ENCODE peak calls at places on chromosomes 2 and 18, in six cellular contexts. O, S, V, C, M and T are unnamed samples.

GRCh38 chr2:74551942-74552913 is 1.5 kb downstream of the LOXL3 start:
- DNase-seq in O (no peak), S (no peak), V (no peak), C (no peak), M (no peak), T (no peak)

GRCh38 chr18:48766025-48766424 is 184.7 kb downstream of the SMAD7 start:
- DNase-seq in O (peak), S (no peak), V (no peak), C (no peak), M (no peak), T (no peak)

GRCh38 chr2:239991689-239992314 is 33.3 kb downstream of the NDUFA10 start:
- DNase-seq in O (peak), S (peak), V (no peak), C (peak), M (peak), T (peak)

GRCh38 chr2:37855283-37856041 is 69.6 kb upstream of the RMDN2 start:
- DNase-seq in O (no peak), S (no peak), V (no peak), C (no peak), M (no peak), T (no peak)

GRCh38 chr2:134892282-134893054 is 26.2 kb upstream of the CCNT2 start:
- DNase-seq in O (no peak), S (no peak), V (no peak), C (no peak), M (no peak), T (no peak)

GRCh38 chr2:136112949-136113766 is 4.8 kb downstream of the CXCR4 start:
- DNase-seq in O (no peak), S (no peak), V (no peak), C (no peak), M (no peak), T (no peak)

GRCh38 chr2:96551605-96552283 is 15.2 kb downstream of the ARID5A start:
- DNase-seq in O (no peak), S (no peak), V (peak), C (no peak), M (no peak), T (no peak)

GRCh38 chr2:96202152-96202856 is 6.3 kb downstream of the STARD7 start:
- DNase-seq in O (peak), S (no peak), V (no peak), C (no peak), M (no peak), T (no peak)

GRCh38 chr2:154161286-154161685 is 289.6 kb downstream of the GALNT13 start:
- DNase-seq in O (no peak), S (no peak), V (no peak), C (no peak), M (no peak), T (no peak)

GRCh38 chr2:88811238-88811637 is 119.8 kb downstream of the RPIA start:
- DNase-seq in O (no peak), S (no peak), V (no peak), C (no peak), M (no peak), T (no peak)

GRCh38 chr18:13137041-13137938 is 81.3 kb upstream of the LDLRAD4 start:
- DNase-seq in O (no peak), S (no peak), V (no peak), C (no peak), M (no peak), T (no peak)

GRCh38 chr2:219571311-219572236 is at the start of gene OBSL1:
- DNase-seq in O (peak), S (peak), V (peak), C (peak), M (peak), T (peak)

GRCh38 chr2:142189506-142189905 is 58.7 kb upstream of the LRP1B start:
- DNase-seq in O (no peak), S (peak), V (no peak), C (no peak), M (no peak), T (peak)

GRCh38 chr18:63963610-63964256 is 6.1 kb upstream of the SERPINB8 start:
- DNase-seq in O (peak), S (peak), V (no peak), C (no peak), M (no peak), T (peak)

GRCh38 chr2:98487806-98488189 is 43.1 kb downstream of the INPP4A start:
- DNase-seq in O (peak), S (peak), V (no peak), C (no peak), M (no peak), T (peak)

GRCh38 chr2:133148187-133148586 is 420.1 kb downstream of the NCKAP5 start:
- DNase-seq in O (no peak), S (no peak), V (no peak), C (no peak), M (no peak), T (no peak)

GRCh38 chr2:230713331-230714121 is 884 bp downstream of the CAB39 start:
- DNase-seq in O (no peak), S (no peak), V (no peak), C (peak), M (peak), T (peak)

GRCh38 chr2:215328066-215328465 is 16.2 kb downstream of the ATIC start:
- DNase-seq in O (no peak), S (no peak), V (no peak), C (no peak), M (no peak), T (no peak)

GRCh38 chr2:240585101-240585500 is 1.4 kb upstream of the CAPN10 start:
- DNase-seq in O (peak), S (no peak), V (peak), C (no peak), M (no peak), T (no peak)

GRCh38 chr2:118670868-118671267 is 176.6 kb downstream of the EN1 start:
- DNase-seq in O (peak), S (no peak), V (no peak), C (no peak), M (no peak), T (no peak)

GRCh38 chr18:2846241-2846637 is 567 bp upstream of the EMILIN2 start:
- DNase-seq in O (peak), S (peak), V (no peak), C (no peak), M (no peak), T (no peak)

GRCh38 chr18:12036201-12036751 is 55.0 kb downstream of the IMPA2 start:
- DNase-seq in O (no peak), S (peak), V (no peak), C (no peak), M (no peak), T (peak)

GRCh38 chr2:24304098-24304497 is 56.2 kb downstream of the ITSN2 start:
- DNase-seq in O (peak), S (peak), V (no peak), C (no peak), M (no peak), T (no peak)

GRCh38 chr2:26563686-26564085 is 77.5 kb downstream of the CIB4 start:
- DNase-seq in O (no peak), S (no peak), V (no peak), C (no peak), M (no peak), T (no peak)

GRCh38 chr18:79361766-79362522 is 33.8 kb upstream of the NFATC1 start:
- DNase-seq in O (peak), S (peak), V (no peak), C (no peak), M (no peak), T (peak)

GRCh38 chr2:41066168-41066567 is 614.3 kb upstream of the SLC8A1 start:
- DNase-seq in O (no peak), S (peak), V (no peak), C (no peak), M (no peak), T (peak)

GRCh38 chr2:145020694-145021093 is 500.8 kb upstream of the ZEB2 start:
- DNase-seq in O (peak), S (peak), V (no peak), C (no peak), M (no peak), T (no peak)

GRCh38 chr2:62150597-62151305 is 45.2 kb upstream of the B3GNT2 start:
- DNase-seq in O (peak), S (no peak), V (no peak), C (no peak), M (no peak), T (peak)

GRCh38 chr2:221455214-221455613 is 116.9 kb downstream of the EPHA4 start:
- DNase-seq in O (peak), S (no peak), V (no peak), C (no peak), M (no peak), T (no peak)

GRCh38 chr2:63604666-63605065 is 15.9 kb downstream of the MDH1 start:
- DNase-seq in O (no peak), S (no peak), V (no peak), C (no peak), M (no peak), T (no peak)